ENCODE peak calls at places on chromosomes 11 and 22, in eight cellular contexts. F, H, K, O, A, M, Y and P are unnamed samples.

GRCh38 chr11:95231881-95232605 is 1.0 kb upstream of the SESN3 start:
- DNase-seq in F (peak; percentile 69), H (peak; percentile 75), K (peak; percentile 65), O (peak; percentile 18), A (peak; percentile 72), M (peak; percentile 80), Y (peak; percentile 66), P (peak; percentile 67)

GRCh38 chr22:17368727-17369552 is at the start of gene CECR2:
- DNase-seq in F (no peak), H (peak; percentile 42), K (peak; percentile 9), O (peak; percentile 71), A (peak; percentile 25), M (peak; percentile 86), Y (peak; percentile 59), P (peak; percentile 65)

GRCh38 chr11:65415499-65416340 is 6.9 kb upstream of the NEAT1 start:
- DNase-seq in F (no peak), H (no peak), K (no peak), O (no peak), A (no peak), M (peak; percentile 66), Y (peak; percentile 13), P (peak; percentile 27)

GRCh38 chr11:132064987-132065620 is 694.7 kb downstream of the NTM start:
- DNase-seq in F (no peak), H (no peak), K (no peak), O (no peak), A (no peak), M (no peak), Y (no peak), P (no peak)

GRCh38 chr11:19912206-19913118 is 199.8 kb downstream of the NAV2 start:
- DNase-seq in F (no peak), H (no peak), K (no peak), O (no peak), A (no peak), M (no peak), Y (no peak), P (no peak)

GRCh38 chr22:28074526-28074925 is 155.5 kb upstream of the PITPNB start:
- DNase-seq in F (no peak), H (no peak), K (no peak), O (no peak), A (no peak), M (no peak), Y (peak; percentile 41), P (no peak)

GRCh38 chr11:3954448-3955298 is 99.2 kb downstream of the STIM1 start:
- DNase-seq in F (no peak), H (no peak), K (no peak), O (no peak), A (no peak), M (no peak), Y (no peak), P (no peak)

GRCh38 chr11:43937434-43938411 is 4.7 kb upstream of the C11orf96 start:
- DNase-seq in F (no peak), H (no peak), K (no peak), O (no peak), A (no peak), M (no peak), Y (no peak), P (no peak)

GRCh38 chr11:17510507-17511206 is 33.6 kb downstream of the USH1C start:
- DNase-seq in F (no peak), H (no peak), K (no peak), O (no peak), A (no peak), M (no peak), Y (no peak), P (no peak)

GRCh38 chr22:46027219-46028068 is 50.5 kb upstream of the WNT7B start:
- DNase-seq in F (no peak), H (peak; percentile 27), K (peak; percentile 87), O (peak; percentile 22), A (peak; percentile 87), M (peak; percentile 87), Y (peak; percentile 74), P (peak; percentile 87)

GRCh38 chr11:91804057-91804456 is 420.6 kb upstream of the FAT3 start:
- DNase-seq in F (no peak), H (no peak), K (no peak), O (no peak), A (no peak), M (no peak), Y (no peak), P (no peak)

GRCh38 chr11:65432133-65432650 is 9.6 kb downstream of the NEAT1 start:
- DNase-seq in F (no peak), H (no peak), K (no peak), O (no peak), A (no peak), M (no peak), Y (no peak), P (no peak)

GRCh38 chr11:35553021-35553420 is 27.6 kb upstream of the PAMR1 start:
- DNase-seq in F (no peak), H (no peak), K (no peak), O (no peak), A (no peak), M (no peak), Y (no peak), P (no peak)

DNA sequence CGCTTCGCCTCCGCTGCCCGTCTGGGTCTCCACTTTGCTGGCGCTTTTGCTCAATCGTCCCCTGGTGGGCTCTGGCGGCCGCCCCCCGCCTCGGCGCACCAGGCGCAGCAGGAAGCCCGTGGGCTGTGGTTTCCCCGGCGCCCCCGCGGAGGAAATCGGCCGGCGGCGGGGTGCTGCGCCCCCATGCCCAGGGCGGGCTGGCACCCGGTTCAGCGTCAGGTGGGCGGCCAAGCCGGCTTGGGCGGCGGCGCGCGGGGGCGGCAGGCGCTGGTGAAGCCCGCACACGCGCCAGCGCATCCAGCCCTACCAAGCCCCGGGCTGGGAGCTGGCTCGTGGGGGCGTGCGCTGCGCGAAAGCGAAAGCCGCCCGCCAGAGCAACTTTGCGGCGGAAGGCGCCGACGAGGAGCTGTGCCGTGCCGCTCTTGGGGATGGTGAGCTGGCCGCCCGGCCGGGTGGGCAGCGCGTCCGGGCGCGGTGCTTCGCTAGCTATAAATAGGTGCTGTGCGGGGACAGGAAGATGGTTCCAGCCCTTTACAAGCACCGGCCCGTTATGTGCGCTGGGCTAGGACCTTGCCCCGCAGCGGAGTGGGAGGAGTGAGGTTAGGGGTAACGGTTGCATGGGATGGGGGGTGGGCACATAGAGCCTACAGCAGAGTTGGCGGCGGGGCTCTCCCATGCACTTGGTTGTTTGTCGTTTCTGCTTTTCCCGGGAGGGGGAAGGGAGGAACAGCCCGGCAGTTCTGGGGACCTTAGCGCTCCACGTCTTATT is 25.0 kb upstream of the SUSD2 start:
- DNase-seq in F (peak; percentile 71), H (peak; percentile 81), K (no peak), O (peak; percentile 76), A (peak; percentile 39), M (peak; percentile 82), Y (peak; percentile 39), P (no peak)
- H3K4me1 ChIP-seq in F (peaks cover 83% of the 10 kb centered on the region), H (peaks cover 35% of the 10 kb centered on the region), K (peaks cover 18% of the 10 kb centered on the region), O (peaks cover 41% of the 10 kb centered on the region), A (peaks cover 17% of the 10 kb centered on the region), M (peaks cover 66% of the 10 kb centered on the region), Y (peaks cover 71% of the 10 kb centered on the region), P (peaks cover 22% of the 10 kb centered on the region)

GRCh38 chr11:10857604-10858504 is at the start of gene ZBED5:
- DNase-seq in F (peak; percentile 93), H (peak; percentile 99), K (peak; percentile 99), O (peak; percentile 97), A (peak; percentile 98), M (peak; percentile 99), Y (peak; percentile 97), P (peak; percentile 98)
- TF ChIP-seq CTCF in F (no peak), H (peak; percentile 22), K (no peak), O (peak; percentile 42), A (no peak), M (peak; percentile 34), Y (no peak), P (no peak)

DNA sequence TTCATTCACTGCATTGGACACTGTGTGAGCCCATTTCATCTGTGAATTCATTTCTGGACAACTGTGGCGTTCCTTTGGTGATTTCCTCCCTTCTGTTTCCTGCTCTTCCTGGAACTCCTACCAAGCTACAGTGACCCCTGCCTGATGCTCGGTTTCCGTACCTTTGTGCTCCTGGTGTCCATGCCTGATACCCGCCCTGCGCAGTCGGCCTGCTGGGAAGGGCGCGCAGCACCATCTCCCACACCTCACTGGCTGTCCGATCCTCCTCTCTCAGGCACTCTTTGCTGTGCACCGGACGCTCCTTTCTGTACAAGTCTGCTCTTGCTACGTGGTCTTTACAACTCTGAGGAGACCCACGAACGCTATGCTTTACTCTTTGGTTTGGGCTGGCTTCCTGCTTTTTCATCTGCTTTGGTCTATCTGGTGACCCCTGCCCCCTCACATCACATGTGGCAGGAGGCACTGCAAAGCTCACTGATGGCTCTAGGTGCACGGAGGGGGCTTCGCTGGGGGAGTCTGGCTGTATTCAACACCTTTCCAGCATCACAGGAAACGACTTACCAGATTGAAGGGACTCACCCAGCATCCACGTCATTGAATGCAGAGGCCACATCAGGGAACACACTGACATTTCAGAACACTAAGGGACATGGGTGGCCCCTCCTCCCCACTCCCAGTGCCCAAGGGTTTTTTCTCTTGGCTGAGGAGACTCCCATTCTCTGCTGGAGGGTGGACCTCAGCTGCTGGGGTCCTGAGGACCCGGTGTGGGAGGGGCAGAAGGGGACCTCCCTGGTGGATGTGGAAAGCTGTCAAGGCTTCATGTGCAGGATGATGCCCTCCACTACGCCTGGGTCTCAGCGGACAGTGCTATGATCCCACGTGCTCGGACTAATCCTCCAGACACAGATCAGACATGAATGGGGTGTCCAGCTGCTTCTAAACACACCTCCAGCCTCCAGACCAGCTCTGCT is 27.0 kb upstream of the MOB2 start:
- DNase-seq in F (no peak), H (no peak), K (no peak), O (no peak), A (no peak), M (no peak), Y (peak; percentile 12), P (no peak)
- H3K4me1 ChIP-seq in F (peaks cover 50% of the 10 kb centered on the region), H (no peaks in the 10 kb centered on the region), K (peaks cover 10% of the 10 kb centered on the region), O (peaks cover 21% of the 10 kb centered on the region), A (peaks cover 5% of the 10 kb centered on the region), M (peaks cover 43% of the 10 kb centered on the region), Y (peaks cover 75% of the 10 kb centered on the region), P (peaks cover 56% of the 10 kb centered on the region)

GRCh38 chr11:86800956-86801264 is 568 bp downstream of the PRSS23 start:
- DNase-seq in F (no peak), H (no peak), K (no peak), O (no peak), A (no peak), M (no peak), Y (no peak), P (no peak)

GRCh38 chr11:86802146-86802545 is 1.8 kb downstream of the PRSS23 start:
- DNase-seq in F (no peak), H (no peak), K (no peak), O (no peak), A (no peak), M (no peak), Y (no peak), P (no peak)

GRCh38 chr11:86798988-86799387 is 1.4 kb upstream of the PRSS23 start:
- DNase-seq in F (no peak), H (no peak), K (no peak), O (no peak), A (no peak), M (no peak), Y (no peak), P (no peak)

GRCh38 chr11:86800076-86800955 is at the start of gene PRSS23:
- DNase-seq in F (peak; percentile 7), H (peak; percentile 71), K (peak; percentile 80), O (no peak), A (peak; percentile 77), M (peak; percentile 84), Y (peak; percentile 66), P (peak; percentile 74)

DNA sequence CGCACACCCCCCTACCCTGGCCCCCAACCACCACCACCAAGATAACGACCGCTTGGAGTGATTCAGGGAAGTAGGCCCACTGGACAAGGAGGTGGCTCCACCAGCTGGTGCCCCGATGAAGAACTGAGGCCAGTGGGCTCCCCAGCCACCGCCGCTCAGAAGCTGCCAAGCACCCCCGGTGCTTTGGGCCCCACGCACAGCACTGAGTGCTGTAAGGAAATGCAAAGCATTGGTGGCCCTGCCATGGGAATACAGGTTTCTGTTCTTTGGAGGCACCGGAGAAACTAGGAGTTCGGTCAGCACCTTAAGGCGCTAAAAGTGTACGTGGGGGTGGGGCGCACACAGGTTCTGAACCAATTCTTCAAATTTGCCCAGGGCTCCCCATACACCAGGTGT is 664 bp upstream of the PRSS23 start:
- DNase-seq in F (no peak), H (no peak), K (peak; percentile 41), O (no peak), A (peak; percentile 24), M (no peak), Y (no peak), P (no peak)
- TF ChIP-seq CTCF in F (no peak), H (no peak), K (no peak), O (no peak), A (no peak), M (no peak), Y (peak; percentile 24), P (no peak)